ENCODE peak calls at places on chromosomes 4 and X, in five cellular contexts. Y, L, N, P and A are unnamed samples.
A peak's percentile ranks its signal among the peaks of the same experiment; 100 is the strongest.

GRCh38 chr4:26124753-26125236 is 196.0 kb upstream of the RBPJ start:
- DNase-seq in L (no peak), Y (no peak), P (no peak), N (peak; percentile 65), A (no peak)

GRCh38 chrX:103211012-103211715 is 3.7 kb upstream of the BEX4 start:
- DNase-seq in L (peak; percentile 25), P (peak; percentile 36), Y (no peak), N (peak; percentile 43), A (peak; percentile 0)

GRCh38 chr4:122003335-122003734 is 51.5 kb upstream of the TRPC3 start:
- DNase-seq in L (no peak), Y (no peak), N (peak; percentile 43), P (peak; percentile 12), A (peak; percentile 72)

GRCh38 chr4:83217721-83218522 is 66.7 kb downstream of the COQ2 start:
- DNase-seq in Y (no peak), N (no peak), P (no peak), L (peak; percentile 32), A (peak; percentile 91)

GRCh38 chrX:20362268-20363002 is 95.7 kb upstream of the RPS6KA3 start:
- DNase-seq in Y (no peak), N (peak; percentile 41), L (peak; percentile 91), P (no peak), A (no peak)

GRCh38 chr4:137065306-137065705 is 467.0 kb downstream of the PCDH18 start:
- DNase-seq in N (peak; percentile 9), Y (no peak), L (no peak), P (no peak), A (no peak)

GRCh38 chrX:130110379-130111219 is at the start of gene ELF4:
- DNase-seq in L (peak; percentile 14), N (peak; percentile 59), P (no peak), Y (peak; percentile 60), A (peak; percentile 61)

GRCh38 chr4:184262901-184263300 is 45.2 kb upstream of the ENPP6 start:
- DNase-seq in N (peak; percentile 43), P (no peak), Y (no peak), L (no peak), A (no peak)

GRCh38 chrX:38660395-38661179 is 99.2 kb downstream of the TSPAN7 start:
- DNase-seq in L (no peak), Y (no peak), P (no peak), N (no peak), A (no peak)

GRCh38 chr4:174316546-174316945 is 32.8 kb downstream of the CEP44 start:
- DNase-seq in N (no peak), P (no peak), Y (no peak), L (no peak), A (no peak)

GRCh38 chr4:77695769-77696168 is 90.1 kb downstream of the CXCL13 start:
- DNase-seq in L (no peak), N (peak; percentile 88), Y (no peak), P (no peak), A (peak; percentile 39)

GRCh38 chrX:141839856-141840255 is 1.7 kb downstream of the MAGEC3 start:
- DNase-seq in Y (no peak), L (no peak), N (no peak), P (no peak), A (no peak)

GRCh38 chr4:7397206-7398103 is 37.3 kb downstream of the PSAPL1 start:
- DNase-seq in N (no peak), L (no peak), Y (no peak), P (no peak), A (no peak)

GRCh38 chr4:75686346-75686745 is 13.1 kb upstream of the G3BP2 start:
- DNase-seq in L (no peak), Y (no peak), N (no peak), P (no peak), A (peak; percentile 12)

GRCh38 chrX:72526534-72527508 is 45.8 kb downstream of the HDAC8 start:
- DNase-seq in L (no peak), Y (no peak), N (no peak), P (no peak), A (peak; percentile 85)

GRCh38 chr4:174531486-174531885 is 9.2 kb upstream of the HPGD start:
- DNase-seq in N (no peak), P (no peak), Y (no peak), L (no peak), A (no peak)